ENCODE peak calls at places on chromosomes 2 and 18, in nine cellular contexts. L is effector CD4-positive, alpha-beta T cell; E is HS-5; I is NT2/D1; G is NCI-H1092 treated with DMSO at 0.1 percent for 48 hours; X is skeletal muscle cell; T is right cardiac atrium; A is midbrain; Q is B cell. W is an unnamed sample.

GRCh38 chr18:10274327-10274726 is 180.1 kb upstream of the APCDD1 start:
- DNase-seq in L (no peak), E (no peak), I (no peak), G (no peak), X (no peak), T (peak; percentile 65), A (no peak), Q (no peak), W (no peak)

GRCh38 chr2:197878792-197879191 is 74.4 kb downstream of the PLCL1 start:
- DNase-seq in L (no peak), E (no peak), I (no peak), G (no peak), X (peak; percentile 24), T (no peak), A (no peak), Q (no peak), W (no peak)

GRCh38 chr2:54666741-54667639 is 56.5 kb upstream of the EML6 start:
- DNase-seq in L (no peak), E (no peak), I (no peak), G (no peak), X (no peak), T (peak; percentile 68), A (peak; percentile 81), Q (no peak), W (peak; percentile 76)

GRCh38 chr2:115460008-115460407 is 1017.6 kb downstream of the DPP10 start:
- DNase-seq in L (no peak), E (no peak), I (no peak), G (no peak), X (no peak), T (no peak), A (no peak), Q (no peak), W (no peak)

GRCh38 chr18:66616523-66616983 is 12.7 kb upstream of the CDH19 start:
- DNase-seq in L (no peak), E (no peak), I (peak; percentile 2), G (peak; percentile 36), X (no peak), T (no peak), A (peak; percentile 11), Q (no peak), W (peak; percentile 59)

GRCh38 chr2:33785201-33786106 is 186.4 kb upstream of the FAM98A start:
- DNase-seq in L (no peak), E (no peak), I (no peak), G (no peak), X (no peak), T (no peak), A (no peak), Q (peak; percentile 4), W (no peak)

GRCh38 chr2:224646242-224646846 is 61.2 kb upstream of the CUL3 start:
- DNase-seq in L (no peak), E (no peak), I (peak; percentile 9), G (peak; percentile 13), X (no peak), T (no peak), A (no peak), Q (peak; percentile 64), W (no peak)

GRCh38 chr2:46362667-46363012 is 65.4 kb downstream of the EPAS1 start:
- DNase-seq in L (no peak), E (no peak), I (no peak), G (no peak), X (no peak), T (no peak), A (no peak), Q (no peak), W (no peak)

GRCh38 chr2:86223098-86223681 is 23.9 kb downstream of the MRPL35 start:
- DNase-seq in L (no peak), E (no peak), I (no peak), G (no peak), X (peak; percentile 52), T (peak; percentile 87), A (peak; percentile 65), Q (no peak), W (peak; percentile 60)

GRCh38 chr2:172087780-172088244 is 2.5 kb downstream of the DLX1 start:
- DNase-seq in L (no peak), E (no peak), I (no peak), G (no peak), X (no peak), T (no peak), A (no peak), Q (peak; percentile 24), W (no peak)

GRCh38 chr2:164655750-164656149 is 34.5 kb upstream of the GRB14 start:
- DNase-seq in L (no peak), E (no peak), I (no peak), G (no peak), X (no peak), T (no peak), A (no peak), Q (no peak), W (no peak)

GRCh38 chr2:214035091-214035852 is 375.6 kb upstream of the VWC2L start:
- DNase-seq in L (no peak), E (no peak), I (no peak), G (no peak), X (no peak), T (peak; percentile 10), A (no peak), Q (no peak), W (no peak)

GRCh38 chr2:397561-398325 is 109.9 kb upstream of the ALKAL2 start:
- DNase-seq in L (no peak), E (no peak), I (no peak), G (no peak), X (no peak), T (no peak), A (no peak), Q (no peak), W (no peak)

GRCh38 chr2:29033172-29033571 is 41.2 kb downstream of the PCARE start:
- DNase-seq in L (no peak), E (peak; percentile 6), I (peak; percentile 77), G (no peak), X (no peak), T (no peak), A (no peak), Q (no peak), W (no peak)

GRCh38 chr2:20757405-20758090 is 65.4 kb downstream of the LDAH start:
- DNase-seq in L (no peak), E (no peak), I (no peak), G (no peak), X (no peak), T (no peak), A (no peak), Q (no peak), W (no peak)

GRCh38 chr2:126934803-126935202 is 36.1 kb downstream of the TEX51 start:
- DNase-seq in L (no peak), E (no peak), I (no peak), G (peak; percentile 12), X (no peak), T (no peak), A (no peak), Q (no peak), W (no peak)

GRCh38 chr2:55361465-55362189 is 58.0 kb downstream of the CCDC88A start:
- DNase-seq in L (no peak), E (no peak), I (no peak), G (no peak), X (no peak), T (no peak), A (no peak), Q (no peak), W (no peak)

GRCh38 chr2:174593574-174594203 is 3.9 kb downstream of the WIPF1 start:
- DNase-seq in L (peak; percentile 64), E (peak; percentile 46), I (no peak), G (no peak), X (no peak), T (no peak), A (no peak), Q (peak; percentile 80), W (no peak)

GRCh38 chr18:8847066-8847755 is 141.9 kb downstream of the MTCL1 start:
- DNase-seq in L (no peak), E (no peak), I (no peak), G (no peak), X (no peak), T (no peak), A (no peak), Q (no peak), W (no peak)

GRCh38 chr2:223001831-223002230 is 50.2 kb upstream of the KCNE4 start:
- DNase-seq in L (no peak), E (no peak), I (no peak), G (no peak), X (no peak), T (no peak), A (no peak), Q (no peak), W (no peak)

GRCh38 chr2:30738141-30738911 is 68.9 kb downstream of the CAPN13 start:
- DNase-seq in L (no peak), E (no peak), I (no peak), G (no peak), X (no peak), T (no peak), A (no peak), Q (no peak), W (no peak)